ENCODE peak calls at places on chromosomes 11 and 22, in seven cellular contexts. X is MM.1S, J is A549, B is BJ, W is AG10803, O is HFFc6, R is nephron progenitor cell. Z is an unnamed sample.

GRCh38 chr11:75077316-75077715 is 19.4 kb downstream of the OR2AT4 start:
- DNase-seq in X (no peak), J (no peak), B (no peak), W (no peak), O (no peak), R (no peak), Z (no peak)

GRCh38 chr22:36386900-36387663 is 685 bp downstream of the MYH9 start:
- DNase-seq in X (peak), J (no peak), B (no peak), W (no peak), O (no peak), R (peak), Z (no peak)

GRCh38 chr22:48254311-48254873 is 1491.9 kb downstream of the TBC1D22A start:
- DNase-seq in X (no peak), J (peak), B (no peak), W (no peak), O (no peak), R (no peak), Z (no peak)

GRCh38 chr22:28146401-28147304 is 227.6 kb upstream of the PITPNB start:
- DNase-seq in X (peak), J (no peak), B (no peak), W (peak), O (no peak), R (no peak), Z (no peak)

GRCh38 chr11:119694334-119694733 is 34.7 kb downstream of the NECTIN1 start:
- DNase-seq in X (peak), J (peak), B (no peak), W (no peak), O (no peak), R (no peak), Z (no peak)

GRCh38 chr22:44711236-44711560 is 9.2 kb downstream of the PRR5 start:
- DNase-seq in X (no peak), J (no peak), B (no peak), W (no peak), O (no peak), R (no peak), Z (no peak)

GRCh38 chr11:60485987-60486386 is 6.6 kb upstream of the MS4A12 start:
- DNase-seq in X (peak), J (peak), B (no peak), W (no peak), O (no peak), R (peak), Z (no peak)

GRCh38 chr11:112004389-112004788 is 20.8 kb upstream of the DLAT start:
- DNase-seq in X (no peak), J (no peak), B (no peak), W (no peak), O (no peak), R (no peak), Z (no peak)

GRCh38 chr11:86551286-86551685 is 121.1 kb downstream of the ME3 start:
- DNase-seq in X (peak), J (peak), B (peak), W (peak), O (peak), R (no peak), Z (peak)

GRCh38 chr11:26522912-26523610 is 49.0 kb downstream of the MUC15 start:
- DNase-seq in X (peak), J (peak), B (no peak), W (peak), O (peak), R (no peak), Z (no peak)

GRCh38 chr22:38230108-38230825 is 28.5 kb downstream of the MAFF start:
- DNase-seq in X (no peak), J (peak), B (no peak), W (peak), O (no peak), R (no peak), Z (no peak)

GRCh38 chr11:57479925-57480324 is 19.6 kb downstream of the RTN4RL2 start:
- DNase-seq in X (no peak), J (no peak), B (no peak), W (no peak), O (no peak), R (no peak), Z (no peak)

GRCh38 chr11:36033082-36033751 is 89.4 kb downstream of the LDLRAD3 start:
- DNase-seq in X (no peak), J (no peak), B (no peak), W (no peak), O (no peak), R (no peak), Z (no peak)

GRCh38 chr11:31487848-31488247 is 21.6 kb downstream of the IMMP1L start:
- DNase-seq in X (peak), J (peak), B (no peak), W (peak), O (peak), R (no peak), Z (peak)

GRCh38 chr22:49850021-49850911 is 3.4 kb upstream of the ZBED4 start:
- DNase-seq in X (no peak), J (no peak), B (no peak), W (no peak), O (no peak), R (no peak), Z (no peak)

GRCh38 chr11:92224394-92225205 is at the start of gene FAT3:
- DNase-seq in X (no peak), J (peak), B (no peak), W (peak), O (peak), R (peak), Z (no peak)

GRCh38 chr11:45658292-45658991 is 7.0 kb downstream of the CHST1 start:
- DNase-seq in X (no peak), J (no peak), B (no peak), W (peak), O (peak), R (peak), Z (peak)

GRCh38 chr11:129973068-129973467 is 29.6 kb downstream of the PRDM10 start:
- DNase-seq in X (peak), J (no peak), B (no peak), W (no peak), O (no peak), R (no peak), Z (no peak)

GRCh38 chr11:94623120-94623735 is 56.1 kb downstream of the PIWIL4 start:
- DNase-seq in X (peak), J (peak), B (peak), W (peak), O (peak), R (peak), Z (peak)

GRCh38 chr11:119339581-119340334 is 925 bp downstream of the C1QTNF5 start:
- DNase-seq in X (no peak), J (no peak), B (no peak), W (peak), O (no peak), R (peak), Z (no peak)

GRCh38 chr22:46845281-46846153 is 83.1 kb downstream of the TBC1D22A start:
- DNase-seq in X (no peak), J (peak), B (no peak), W (peak), O (peak), R (no peak), Z (no peak)

GRCh38 chr11:131914299-131914902 is 544.0 kb downstream of the NTM start:
- DNase-seq in X (no peak), J (no peak), B (no peak), W (peak), O (no peak), R (no peak), Z (no peak)

GRCh38 chr22:26597480-26597879 is 7.5 kb upstream of the TPST2 start:
- DNase-seq in X (no peak), J (no peak), B (no peak), W (no peak), O (no peak), R (no peak), Z (no peak)

GRCh38 chr22:42608481-42609361 is 6.0 kb downstream of the POLDIP3 start:
- DNase-seq in X (no peak), J (no peak), B (no peak), W (peak), O (peak), R (no peak), Z (no peak)

GRCh38 chr11:123195182-123196059 is at the start of gene CLMP:
- DNase-seq in X (no peak), J (no peak), B (no peak), W (peak), O (peak), R (peak), Z (peak)

GRCh38 chr11:57190548-57190947 is 8.8 kb downstream of the LRRC55 start:
- DNase-seq in X (no peak), J (no peak), B (no peak), W (no peak), O (no peak), R (no peak), Z (no peak)

GRCh38 chr11:111913997-111914396 is 1.5 kb downstream of the HSPB2 start:
- DNase-seq in X (no peak), J (no peak), B (peak), W (peak), O (peak), R (no peak), Z (peak)

GRCh38 chr22:20622650-20623339 is 115.4 kb downstream of the MED15 start:
- DNase-seq in X (no peak), J (no peak), B (no peak), W (no peak), O (no peak), R (no peak), Z (no peak)

GRCh38 chr11:113932788-113933187 is 28.2 kb downstream of the HTR3B start:
- DNase-seq in X (no peak), J (no peak), B (no peak), W (no peak), O (no peak), R (no peak), Z (no peak)

GRCh38 chr22:42268852-42269406 is 1.5 kb downstream of the TCF20 start:
- DNase-seq in X (no peak), J (no peak), B (no peak), W (no peak), O (no peak), R (no peak), Z (no peak)

GRCh38 chr11:78810489-78811090 is 235.9 kb upstream of the NARS2 start:
- DNase-seq in X (no peak), J (no peak), B (no peak), W (no peak), O (no peak), R (no peak), Z (no peak)

GRCh38 chr11:99937330-99937729 is 749.8 kb upstream of the ARHGAP42 start:
- DNase-seq in X (no peak), J (no peak), B (no peak), W (no peak), O (no peak), R (peak), Z (no peak)

GRCh38 chr11:71342951-71343827 is 90.8 kb upstream of the SHANK2 start:
- DNase-seq in X (no peak), J (peak), B (no peak), W (peak), O (peak), R (peak), Z (no peak)

GRCh38 chr11:67276821-67277230 is 10.6 kb downstream of the GRK2 start:
- DNase-seq in X (peak), J (no peak), B (no peak), W (peak), O (peak), R (peak), Z (no peak)

GRCh38 chr22:33842421-33843094 is 77.7 kb downstream of the LARGE1 start:
- DNase-seq in X (peak), J (no peak), B (no peak), W (no peak), O (no peak), R (no peak), Z (no peak)

GRCh38 chr22:50599816-50600454 is 658 bp upstream of the MAPK8IP2 start:
- DNase-seq in X (peak), J (no peak), B (no peak), W (no peak), O (no peak), R (peak), Z (no peak)

GRCh38 chr11:111357150-111358037 is 21.7 kb downstream of the POU2AF1 start:
- DNase-seq in X (no peak), J (no peak), B (no peak), W (no peak), O (no peak), R (no peak), Z (no peak)

GRCh38 chr11:3952715-3953114 is 97.3 kb downstream of the STIM1 start:
- DNase-seq in X (no peak), J (no peak), B (no peak), W (no peak), O (no peak), R (no peak), Z (no peak)

GRCh38 chr22:35328472-35328885 is 28.8 kb downstream of the TOM1 start:
- DNase-seq in X (no peak), J (no peak), B (no peak), W (no peak), O (no peak), R (no peak), Z (no peak)

GRCh38 chr22:35327690-35328471 is 28.2 kb downstream of the TOM1 start:
- DNase-seq in X (no peak), J (no peak), B (no peak), W (no peak), O (no peak), R (no peak), Z (no peak)

GRCh38 chr22:35326854-35327562 is 27.3 kb downstream of the TOM1 start:
- DNase-seq in X (no peak), J (no peak), B (no peak), W (no peak), O (no peak), R (no peak), Z (no peak)

GRCh38 chr22:35330258-35330861 is 30.7 kb downstream of the TOM1 start:
- DNase-seq in X (no peak), J (no peak), B (no peak), W (peak), O (peak), R (no peak), Z (no peak)

GRCh38 chr22:35329114-35329847 is 29.6 kb downstream of the TOM1 start:
- DNase-seq in X (no peak), J (no peak), B (no peak), W (no peak), O (no peak), R (no peak), Z (no peak)
- TF ChIP-seq CTCF in X (no peak), J (no peak), B (no peak), W (no peak), O (peak), R (no peak), Z (no peak)

DNA sequence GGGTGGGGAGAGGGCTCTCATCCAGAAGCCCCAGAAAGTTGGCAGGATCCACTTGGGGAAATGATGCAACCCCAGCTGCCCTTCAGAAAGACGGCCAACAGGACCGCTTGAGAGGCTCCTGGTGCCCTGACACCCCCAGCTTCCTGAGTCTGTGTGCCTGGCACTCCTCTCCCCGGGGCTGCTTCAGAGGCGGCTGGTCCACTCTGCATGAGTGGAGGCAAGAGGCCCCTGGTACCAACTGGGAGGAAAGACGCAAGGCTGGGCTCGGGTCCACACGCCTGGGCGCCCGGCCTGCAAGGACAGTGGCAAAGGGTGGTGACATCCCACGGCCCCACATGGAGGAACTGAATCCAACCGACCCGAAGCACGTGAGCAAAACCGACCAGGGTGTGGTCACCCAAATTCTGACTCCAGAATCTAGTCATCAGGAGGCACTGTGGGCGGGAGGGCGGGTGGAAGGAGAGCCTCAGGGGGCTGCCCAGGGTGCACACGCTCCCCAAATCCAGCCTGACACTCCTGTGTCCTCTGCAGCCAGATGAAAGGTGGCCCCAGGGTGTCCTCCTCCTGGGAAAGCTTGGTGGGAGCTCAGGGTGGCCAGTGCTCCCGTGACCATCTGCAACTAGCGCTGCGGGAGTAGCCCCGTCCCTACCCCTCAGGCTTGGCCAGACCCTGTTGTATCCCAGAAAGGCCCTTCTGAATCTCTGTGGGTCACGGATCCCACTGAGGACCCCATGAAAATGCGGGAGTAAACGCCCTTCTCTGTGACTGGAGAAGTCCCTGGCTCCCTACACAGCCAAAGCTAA is 3.7 kb downstream of the RNH1 start:
- DNase-seq in X (no peak), J (no peak), B (no peak), W (peak), O (no peak), R (no peak), Z (peak)
- TF ChIP-seq CTCF in X (no peak), J (no peak), B (no peak), W (no peak), O (no peak), R (no peak), Z (no peak)

DNA sequence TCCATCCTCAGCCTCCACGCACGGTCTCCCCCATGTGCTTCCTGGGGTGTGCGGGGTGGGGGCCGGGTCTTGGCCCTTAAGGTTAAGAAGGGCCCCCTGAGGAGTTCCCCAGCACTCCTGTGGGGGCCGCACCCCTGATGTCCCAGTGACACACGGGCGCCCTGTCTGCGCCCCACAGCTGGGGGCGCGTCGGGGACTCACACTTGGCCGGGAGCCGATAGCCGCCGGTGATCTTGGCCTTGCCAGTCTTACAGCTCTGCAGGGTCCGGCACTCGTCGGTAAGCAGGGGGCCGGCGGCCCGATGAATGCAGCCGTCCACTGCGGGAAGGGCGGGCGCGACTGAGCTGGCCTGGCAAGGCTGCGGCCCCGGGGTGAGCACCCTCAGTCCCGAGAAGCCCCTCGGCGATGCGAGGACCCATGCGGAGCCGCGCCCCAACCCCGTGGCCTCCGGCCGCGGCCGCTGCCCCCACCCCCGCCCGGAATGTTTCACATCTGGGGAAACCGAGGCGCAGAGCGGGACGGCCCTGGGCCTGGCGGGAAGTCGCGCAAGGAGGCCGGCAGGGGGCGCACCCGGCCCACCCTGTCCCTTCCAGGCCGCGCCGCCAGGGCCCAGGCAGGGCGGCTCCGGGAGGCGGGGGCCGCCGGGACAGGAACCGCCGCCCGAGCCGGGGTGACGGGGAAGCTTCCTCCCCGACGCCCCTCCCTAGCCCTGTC is 13.9 kb downstream of the OTUB1 start:
- DNase-seq in X (peak), J (no peak), B (no peak), W (peak), O (peak), R (peak), Z (peak)
- TF ChIP-seq CTCF in X (peak), J (peak), B (peak), W (peak), O (peak), R (peak), Z (peak)

DNA sequence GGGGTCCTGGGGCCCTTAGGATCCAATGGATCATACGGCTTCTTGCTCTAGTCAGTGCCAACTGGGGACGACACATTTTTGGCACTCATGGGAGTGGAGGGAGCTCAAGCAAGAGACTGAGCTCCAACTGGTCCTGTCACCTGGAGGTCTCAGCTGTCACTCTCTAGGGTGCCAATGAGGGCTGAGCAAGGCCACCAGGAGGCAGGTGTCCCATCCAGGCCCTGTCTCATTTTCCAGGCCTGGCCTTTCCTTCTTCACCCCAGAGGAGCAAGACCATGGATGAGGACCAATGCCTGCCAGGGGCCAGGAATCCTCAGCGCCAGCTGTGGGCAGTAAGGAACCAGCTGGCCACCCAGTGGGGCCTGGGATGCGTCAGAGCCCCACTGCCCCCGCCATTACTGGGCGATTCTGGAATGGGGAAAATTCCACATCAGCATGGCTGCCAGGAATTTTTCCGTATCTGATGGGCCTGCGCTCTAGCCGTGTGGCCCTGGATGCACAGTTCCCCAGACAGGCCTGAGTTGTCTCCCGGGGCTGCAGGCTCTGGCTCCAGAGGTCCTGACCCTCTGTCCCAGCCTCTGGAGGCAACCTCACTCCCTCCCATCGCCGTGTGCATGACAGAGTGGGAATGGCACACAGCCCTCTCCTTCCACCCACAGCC is 676 bp upstream of the GAL3ST1 start:
- DNase-seq in X (no peak), J (no peak), B (no peak), W (peak), O (no peak), R (no peak), Z (no peak)
- TF ChIP-seq CTCF in X (no peak), J (no peak), B (peak), W (no peak), O (peak), R (no peak), Z (peak)

GRCh38 chr22:39501644-39502108 is 414 bp upstream of the MIEF1 start:
- DNase-seq in X (no peak), J (no peak), B (no peak), W (no peak), O (no peak), R (no peak), Z (no peak)

GRCh38 chr22:39503590-39503989 is 1.5 kb downstream of the MIEF1 start:
- DNase-seq in X (no peak), J (no peak), B (no peak), W (no peak), O (no peak), R (no peak), Z (no peak)

GRCh38 chr22:39502789-39503464 is 837 bp downstream of the MIEF1 start:
- DNase-seq in X (peak), J (no peak), B (no peak), W (no peak), O (no peak), R (no peak), Z (no peak)

GRCh38 chr22:39504071-39504470 is 2.0 kb downstream of the MIEF1 start:
- DNase-seq in X (no peak), J (no peak), B (no peak), W (no peak), O (no peak), R (no peak), Z (no peak)

GRCh38 chr22:39502109-39502788 is at the start of gene MIEF1:
- DNase-seq in X (peak), J (peak), B (peak), W (peak), O (peak), R (peak), Z (peak)
- TF ChIP-seq CTCF in X (no peak), J (no peak), B (no peak), W (no peak), O (peak), R (no peak), Z (no peak)